ENCODE peak calls at places on chromosomes 12 and 14, in ten cellular contexts. M is cardiac muscle cell; P is OCI-LY7; J is activated CD4-positive, alpha-beta T cell treated with anti-CD3 and anti-CD28 coated beads, Interleukin-2, amount 10 ng/mL, durations not matched to agents 7 days and 5 days; W is omental fat pad; R is AG20443; V is effector memory CD4-positive, alpha-beta T cell; K is fibroblast of the aortic adventitia; S is stimulated activated CD4-positive, alpha-beta T cell treated with anti-CD3 and anti-CD28 coated beads, Interleukin-15, amount 100 ng/mL, for 1 hour; N is progenitor cell of endocrine pancreas. D is an unnamed sample.

GRCh38 chr14:68362841-68363240 is 430.0 kb downstream of the ZFP36L1 start:
- DNase-seq in M (no peak), P (peak), J (no peak), W (no peak), R (no peak), V (no peak), K (no peak), S (no peak), N (no peak), D (peak)

GRCh38 chr12:105083551-105084105 is 630 bp downstream of the ALDH1L2 start:
- DNase-seq in M (peak), P (no peak), J (no peak), W (no peak), R (peak), V (no peak), K (peak), S (no peak), N (no peak), D (no peak)

GRCh38 chr14:65817011-65817410 is 404.5 kb downstream of the FUT8 start:
- DNase-seq in M (no peak), P (no peak), J (no peak), W (no peak), R (no peak), V (no peak), K (no peak), S (no peak), N (no peak), D (peak)

GRCh38 chr14:36952702-36953101 is 219.7 kb downstream of the SLC25A21 start:
- DNase-seq in M (no peak), P (no peak), J (no peak), W (no peak), R (peak), V (no peak), K (no peak), S (no peak), N (no peak), D (no peak)

GRCh38 chr12:120365675-120366340 is 3.2 kb downstream of the MSI1 start:
- DNase-seq in M (no peak), P (no peak), J (no peak), W (no peak), R (no peak), V (no peak), K (no peak), S (no peak), N (no peak), D (no peak)

GRCh38 chr12:204261-204678 is 9.7 kb downstream of the SLC6A12 start:
- DNase-seq in M (no peak), P (no peak), J (no peak), W (no peak), R (no peak), V (no peak), K (no peak), S (no peak), N (no peak), D (no peak)

GRCh38 chr12:49230176-49230575 is 34.7 kb upstream of the TUBA1C start:
- DNase-seq in M (no peak), P (no peak), J (no peak), W (no peak), R (no peak), V (no peak), K (no peak), S (no peak), N (no peak), D (no peak)

GRCh38 chr12:100515956-100516355 is 42.3 kb downstream of the NR1H4 start:
- DNase-seq in M (no peak), P (no peak), J (no peak), W (no peak), R (no peak), V (no peak), K (no peak), S (no peak), N (no peak), D (no peak)

GRCh38 chr14:81406863-81407262 is 6.7 kb upstream of the STON2 start:
- DNase-seq in M (peak), P (no peak), J (no peak), W (no peak), R (no peak), V (no peak), K (peak), S (no peak), N (no peak), D (no peak)

GRCh38 chr12:47277972-47278448 is 198.3 kb upstream of the AMIGO2 start:
- DNase-seq in M (peak), P (no peak), J (no peak), W (no peak), R (peak), V (no peak), K (peak), S (no peak), N (no peak), D (peak)

GRCh38 chr12:62861157-62861535 is 73.8 kb downstream of the PPM1H start:
- DNase-seq in M (no peak), P (no peak), J (no peak), W (no peak), R (no peak), V (no peak), K (no peak), S (no peak), N (no peak), D (no peak)

GRCh38 chr12:57816855-57817151 is 1.7 kb downstream of the AVIL start:
- DNase-seq in M (peak), P (no peak), J (no peak), W (no peak), R (peak), V (no peak), K (peak), S (no peak), N (no peak), D (no peak)

D was measured in T47D.